ENCODE peak calls at places on chromosomes 1 and 21, in five cellular contexts. G, N, U, D and Z are unnamed samples.

GRCh38 chr1:222392571-222392970 is 155.3 kb downstream of the HHIPL2 start:
- DNase-seq in G (no peak), U (no peak), N (no peak), D (no peak), Z (no peak)

GRCh38 chr1:107652976-107653375 is 312.0 kb downstream of the VAV3 start:
- DNase-seq in G (no peak), D (no peak), N (no peak), U (no peak), Z (no peak)

GRCh38 chr1:53175302-53175913 is 21.2 kb upstream of the CPT2 start:
- DNase-seq in D (no peak), G (no peak), U (no peak), N (no peak), Z (no peak)

GRCh38 chr1:184877992-184878391 is 96.3 kb downstream of the NIBAN1 start:
- DNase-seq in G (no peak), D (no peak), N (no peak), U (no peak), Z (no peak)

GRCh38 chr1:223363856-223364684 is at the start of gene SUSD4:
- DNase-seq in U (no peak), N (peak), G (peak), D (peak), Z (peak)

GRCh38 chr1:15722836-15723542 is 13.1 kb upstream of the SLC25A34 start:
- DNase-seq in D (no peak), N (no peak), U (no peak), G (no peak), Z (no peak)

GRCh38 chr1:205535866-205536758 is 31.6 kb downstream of the CDK18 start:
- DNase-seq in N (no peak), U (peak), G (no peak), D (peak), Z (no peak)

GRCh38 chr21:26519142-26519541 is 53.9 kb downstream of the CYYR1 start:
- DNase-seq in U (no peak), N (no peak), G (no peak), D (no peak), Z (no peak)

GRCh38 chr1:198880818-198881597 is 242.2 kb downstream of the PTPRC start:
- DNase-seq in U (no peak), N (no peak), G (no peak), D (no peak), Z (peak)

GRCh38 chr1:226826479-226827245 is 43.8 kb upstream of the PSEN2 start:
- DNase-seq in G (no peak), D (no peak), N (no peak), U (no peak), Z (no peak)

GRCh38 chr21:42607525-42608102 is 45.8 kb upstream of the PDE9A start:
- DNase-seq in N (no peak), D (no peak), G (no peak), U (no peak), Z (no peak)

GRCh38 chr1:31180338-31180737 is 59.3 kb downstream of the NKAIN1 start:
- DNase-seq in D (no peak), N (no peak), U (no peak), G (peak), Z (no peak)

GRCh38 chr1:50487725-50488124 is 64.5 kb upstream of the DMRTA2 start:
- DNase-seq in D (no peak), G (no peak), U (no peak), N (no peak), Z (no peak)

GRCh38 chr1:209708297-209708696 is 3.7 kb downstream of the HSD11B1 start:
- DNase-seq in G (no peak), D (no peak), U (no peak), N (no peak), Z (no peak)

GRCh38 chr21:17293194-17293593 is 219.6 kb upstream of the CXADR start:
- DNase-seq in D (no peak), U (no peak), N (no peak), G (no peak), Z (no peak)

GRCh38 chr1:48469616-48470500 is 2.1 kb downstream of the SPATA6 start:
- DNase-seq in G (peak), U (peak), D (peak), N (no peak), Z (no peak)

GRCh38 chr1:218878369-218878768 is 295.3 kb upstream of the LYPLAL1 start:
- DNase-seq in U (no peak), G (no peak), D (no peak), N (no peak), Z (no peak)

GRCh38 chr1:52634111-52634510 is 1.1 kb downstream of the SHISAL2A start:
- DNase-seq in D (no peak), G (no peak), N (no peak), U (no peak), Z (peak)

GRCh38 chr1:4495809-4496208 is 158.6 kb upstream of the AJAP1 start:
- DNase-seq in N (no peak), D (no peak), G (no peak), U (peak), Z (no peak)

GRCh38 chr1:190864013-190864610 is 386.4 kb upstream of the BRINP3 start:
- DNase-seq in U (no peak), N (no peak), D (no peak), G (no peak), Z (no peak)

GRCh38 chr1:94332516-94332915 is 85.7 kb upstream of the ABCD3 start:
- DNase-seq in D (no peak), U (no peak), G (no peak), N (no peak), Z (no peak)

GRCh38 chr1:212561501-212561931 is 47.0 kb upstream of the ATF3 start:
- DNase-seq in D (no peak), N (no peak), U (no peak), G (no peak), Z (no peak)

GRCh38 chr1:215243275-215244054 is 160.9 kb downstream of the KCNK2 start:
- DNase-seq in N (no peak), G (no peak), U (no peak), D (no peak), Z (no peak)

GRCh38 chr1:203126151-203126865 is 1.2 kb upstream of the ADORA1 start:
- DNase-seq in U (no peak), G (peak), N (no peak), D (no peak), Z (no peak)
- TF ChIP-seq CTCF in U (no peak), G (peak), N (peak), D (peak), Z (no peak)

GRCh38 chr1:25198731-25199231 is 33.5 kb downstream of the SYF2 start:
- DNase-seq in N (no peak), D (no peak), G (peak), U (no peak), Z (peak)
- TF ChIP-seq CTCF in N (no peak), D (no peak), G (no peak), U (no peak), Z (peak)

GRCh38 chr1:13809461-13810159 is 109.6 kb downstream of the PRDM2 start:
- DNase-seq in N (no peak), D (no peak), U (no peak), G (no peak), Z (peak)
- TF ChIP-seq CTCF in N (no peak), D (no peak), U (no peak), G (no peak), Z (no peak)

GRCh38 chr1:154987326-154987725 is 4.2 kb downstream of the FLAD1 start:
- DNase-seq in N (no peak), D (no peak), U (peak), G (no peak), Z (no peak)

GRCh38 chr1:154983776-154984466 is 777 bp downstream of the FLAD1 start:
- DNase-seq in D (no peak), U (peak), G (no peak), N (no peak), Z (no peak)

GRCh38 chr1:154990276-154990675 is 3.1 kb upstream of the LENEP start:
- DNase-seq in N (no peak), G (no peak), U (no peak), D (peak), Z (no peak)

GRCh38 chr1:154989195-154989860 is 4.1 kb upstream of the LENEP start:
- DNase-seq in N (no peak), D (no peak), U (no peak), G (no peak), Z (no peak)

GRCh38 chr1:154988053-154988954 is 5.1 kb upstream of the LENEP start:
- DNase-seq in N (no peak), D (no peak), U (no peak), G (no peak), Z (no peak)
- TF ChIP-seq CTCF in N (no peak), D (no peak), U (no peak), G (no peak), Z (no peak)

DNA sequence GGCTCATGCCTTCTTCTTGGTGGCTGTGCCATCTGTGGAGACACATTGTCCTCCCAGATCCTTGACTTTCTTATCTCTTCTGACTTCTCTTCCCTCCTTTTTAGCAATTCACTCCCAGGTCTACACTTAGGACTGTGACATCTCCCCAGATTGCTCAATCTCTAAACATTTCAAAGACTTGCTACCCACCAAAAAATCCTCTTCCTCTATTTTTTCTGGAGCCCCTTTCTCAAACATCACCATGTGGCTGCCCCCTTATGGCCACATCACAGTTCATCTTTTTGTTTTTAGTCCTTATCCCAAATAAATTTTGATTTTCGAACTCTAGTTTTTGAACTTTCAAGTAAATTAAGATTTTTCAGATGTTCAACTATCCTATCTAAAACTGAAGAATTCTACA is 148.6 kb upstream of the HOOK1 start:
- DNase-seq in N (no peak), U (no peak), D (no peak), G (no peak), Z (no peak)
- TF ChIP-seq CTCF in N (no peak), U (no peak), D (no peak), G (no peak), Z (no peak)

GRCh38 chr1:20711285-20712209 is 6.3 kb downstream of the KIF17 start:
- DNase-seq in U (no peak), D (no peak), G (no peak), N (peak), Z (no peak)
- TF ChIP-seq CTCF in U (no peak), D (no peak), G (peak), N (no peak), Z (no peak)